ENCODE peak calls at places on chromosomes 6 and 20, in six cellular contexts. C is AG04449, Y is heart left ventricle, Q is suprapubic skin, F is colonic mucosa, R is A673. P is an unnamed sample.

GRCh38 chr20:19205999-19206398 is 6.4 kb upstream of the SLC24A3 start:
- DNase-seq in Y (peak), C (no peak), R (peak), Q (peak), F (peak), P (peak)

GRCh38 chr6:10585232-10585887 is 64.2 kb downstream of the GCNT2 start:
- DNase-seq in Y (peak), C (no peak), R (peak), F (no peak), Q (no peak), P (no peak)

GRCh38 chr20:51128198-51128597 is 105.3 kb upstream of the KCNG1 start:
- DNase-seq in Q (no peak), F (no peak), C (peak), Y (no peak), R (no peak), P (peak)

GRCh38 chr6:89406157-89406556 is 5.9 kb downstream of the RRAGD start:
- DNase-seq in Q (no peak), C (no peak), R (no peak), Y (no peak), F (no peak), P (no peak)

GRCh38 chr6:89750338-89750737 is 69.3 kb downstream of the MDN1 start:
- DNase-seq in R (no peak), Q (no peak), C (no peak), F (no peak), Y (no peak), P (no peak)

GRCh38 chr6:2097464-2097863 is 147.9 kb downstream of the GMDS start:
- DNase-seq in Y (no peak), Q (no peak), C (no peak), R (no peak), F (no peak), P (no peak)

GRCh38 chr6:63573140-63573898 is 1.0 kb downstream of the LOC128125822 start:
- DNase-seq in C (peak), Y (peak), F (peak), R (peak), Q (peak), P (peak)

GRCh38 chr20:45095753-45096371 is 5.1 kb downstream of the KCNS1 start:
- DNase-seq in Q (no peak), F (peak), Y (peak), C (peak), R (peak), P (peak)

GRCh38 chr6:20092071-20092566 is 120.2 kb downstream of the MBOAT1 start:
- DNase-seq in R (peak), Y (no peak), F (no peak), C (peak), Q (no peak), P (peak)

GRCh38 chr6:2792330-2792729 is 27.1 kb downstream of the WRNIP1 start:
- DNase-seq in C (no peak), Y (no peak), R (no peak), F (no peak), Q (no peak), P (peak)

GRCh38 chr6:24307881-24308280 is 50.0 kb downstream of the DCDC2 start:
- DNase-seq in Q (no peak), R (peak), F (no peak), C (no peak), Y (no peak), P (peak)

GRCh38 chr6:115551510-115551909 is 509.2 kb downstream of the FRK start:
- DNase-seq in Q (no peak), C (no peak), Y (no peak), F (no peak), R (peak), P (no peak)

GRCh38 chr6:158715330-158716311 is 65.8 kb downstream of the SYTL3 start:
- DNase-seq in R (no peak), Y (no peak), C (no peak), F (peak), Q (no peak), P (no peak)

GRCh38 chr20:15339264-15339663 is 1001.9 kb upstream of the FLRT3 start:
- DNase-seq in F (no peak), Y (no peak), C (no peak), Q (no peak), R (no peak), P (peak)

GRCh38 chr20:31722388-31723281 is at the start of gene BCL2L1:
- DNase-seq in Q (peak), C (no peak), R (peak), F (peak), Y (peak), P (peak)

GRCh38 chr6:111573892-111574800 is 31.5 kb downstream of the TRAF3IP2 start:
- DNase-seq in R (peak), F (no peak), C (peak), Q (no peak), Y (peak), P (peak)

GRCh38 chr6:2026133-2026532 is 219.3 kb downstream of the GMDS start:
- DNase-seq in Q (no peak), C (no peak), F (no peak), R (peak), Y (no peak), P (no peak)

GRCh38 chr6:90151827-90152449 is 144.7 kb downstream of the BACH2 start:
- DNase-seq in F (no peak), Q (no peak), C (no peak), Y (no peak), R (no peak), P (no peak)

GRCh38 chr6:56491606-56492328 is 150.9 kb downstream of the DST start:
- DNase-seq in Y (peak), R (no peak), F (no peak), C (no peak), Q (no peak), P (peak)

GRCh38 chr6:89564752-89565427 is 73.7 kb downstream of the LYRM2 start:
- DNase-seq in Q (no peak), R (no peak), C (no peak), Y (no peak), F (no peak), P (no peak)

GRCh38 chr6:115976321-115976870 is 84.3 kb downstream of the FRK start:
- DNase-seq in C (no peak), R (no peak), F (no peak), Y (no peak), Q (no peak), P (no peak)

GRCh38 chr20:56506103-56506502 is 18.4 kb upstream of the FAM209A start:
- DNase-seq in Q (no peak), C (no peak), Y (no peak), R (no peak), F (no peak), P (no peak)

GRCh38 chr6:36897629-36898028 is 11.9 kb downstream of the C6orf89 start:
- DNase-seq in F (no peak), C (no peak), R (no peak), Y (no peak), Q (no peak), P (peak)

GRCh38 chr20:14879020-14879697 is 541.7 kb upstream of the FLRT3 start:
- DNase-seq in Q (no peak), R (no peak), C (peak), F (no peak), Y (no peak), P (peak)

GRCh38 chr6:158328952-158329351 is 16.7 kb downstream of the TULP4 start:
- DNase-seq in C (no peak), Q (no peak), Y (no peak), F (peak), R (no peak), P (no peak)

GRCh38 chr6:163409712-163410111 is 4.8 kb upstream of the QKI start:
- DNase-seq in Q (no peak), R (no peak), C (no peak), F (no peak), Y (no peak), P (no peak)

GRCh38 chr6:119096683-119097310 is 18.3 kb upstream of the FAM184A start:
- DNase-seq in Q (peak), F (no peak), C (no peak), R (peak), Y (peak), P (peak)

GRCh38 chr20:12882832-12883506 is 125.8 kb upstream of the SPTLC3 start:
- DNase-seq in R (no peak), C (peak), F (no peak), Q (no peak), Y (no peak), P (peak)

GRCh38 chr6:3231213-3232016 is 4.0 kb upstream of the TUBB2B start:
- DNase-seq in C (no peak), F (peak), Q (no peak), Y (peak), R (peak), P (peak)

GRCh38 chr6:154474636-154475428 is 35.7 kb downstream of the CNKSR3 start:
- DNase-seq in Y (no peak), Q (no peak), R (no peak), C (peak), F (no peak), P (peak)

GRCh38 chr20:17142666-17143065 is 84.2 kb upstream of the PCSK2 start:
- DNase-seq in C (no peak), R (no peak), Q (no peak), Y (no peak), F (no peak), P (no peak)

GRCh38 chr6:6007311-6008113 is 787 bp upstream of the NRN1 start:
- DNase-seq in F (no peak), C (no peak), Y (no peak), Q (no peak), R (peak), P (no peak)

GRCh38 chr6:54084234-54084633 is 27.0 kb upstream of the MLIP start:
- DNase-seq in R (no peak), Q (no peak), Y (no peak), F (no peak), C (no peak), P (no peak)

DNA sequence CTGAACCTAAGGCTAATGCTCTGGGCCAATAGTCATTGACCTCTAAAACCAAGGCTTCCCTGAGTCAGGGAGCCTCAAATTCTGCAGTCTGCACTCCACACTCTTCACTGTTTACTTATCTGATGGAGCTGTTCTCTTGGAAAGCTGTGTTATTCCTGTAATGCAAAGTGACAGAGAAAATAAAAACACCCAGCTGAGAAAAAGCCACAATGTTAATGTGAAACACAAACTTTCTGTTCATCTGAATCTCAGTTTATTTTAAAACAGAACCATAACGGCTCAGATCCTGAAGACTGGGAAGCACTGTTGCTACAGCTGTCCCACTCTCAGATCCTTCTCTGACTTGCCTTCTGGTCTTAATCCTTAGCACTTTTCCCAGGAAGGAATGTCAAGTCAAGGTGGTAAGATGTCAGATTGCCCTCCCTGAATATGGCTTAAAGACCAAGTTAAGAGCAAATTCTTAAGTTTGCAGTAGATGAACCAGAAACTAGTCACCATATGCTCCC is 736.6 kb downstream of the DHX35 start:
- DNase-seq in Y (no peak), R (no peak), F (no peak), C (no peak), Q (no peak), P (no peak)
- TF ChIP-seq CTCF in Y (no peak), R (no peak), F (no peak), C (no peak), Q (no peak), P (no peak)

GRCh38 chr6:33123181-33123580 is 47.4 kb downstream of the HLA-DPB1 start:
- DNase-seq in Q (no peak), R (no peak), F (no peak), C (no peak), Y (no peak), P (no peak)
- H3K4me3 ChIP-seq in Q (no peak), R (no peak), F (no peak), C (no peak), Y (no peak), P (no peak)

GRCh38 chr6:7747433-7747832 is 21.5 kb downstream of the BMP6 start:
- DNase-seq in Y (no peak), F (no peak), C (no peak), Q (no peak), R (no peak), P (no peak)
- TF ChIP-seq CTCF in Y (no peak), F (no peak), C (no peak), Q (no peak), R (no peak), P (no peak)

DNA sequence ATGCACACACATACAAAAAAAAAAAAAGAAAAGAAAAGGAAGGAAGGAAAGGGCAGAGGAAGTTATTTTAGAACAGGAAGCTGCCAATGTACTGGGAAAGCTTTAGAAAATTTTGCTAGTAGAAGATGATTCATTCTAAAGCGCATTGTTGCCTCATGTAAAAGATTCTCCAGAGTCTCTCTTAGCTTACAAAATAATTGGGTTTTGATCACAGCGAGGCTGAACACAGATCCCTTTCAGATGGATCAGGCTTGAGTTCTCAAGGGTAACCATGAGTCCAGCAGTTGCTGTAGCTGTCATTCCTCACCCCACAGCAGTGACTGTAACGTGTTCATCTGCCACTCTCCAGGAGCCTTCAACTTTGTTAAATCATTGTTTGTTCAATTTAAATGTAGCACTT is 81.9 kb downstream of the PHACTR2 start:
- DNase-seq in Q (no peak), F (no peak), Y (no peak), C (no peak), R (peak), P (peak)
- H3K4me3 ChIP-seq in Q (no peak), F (no peak), Y (no peak), C (no peak), R (no peak), P (no peak)

DNA sequence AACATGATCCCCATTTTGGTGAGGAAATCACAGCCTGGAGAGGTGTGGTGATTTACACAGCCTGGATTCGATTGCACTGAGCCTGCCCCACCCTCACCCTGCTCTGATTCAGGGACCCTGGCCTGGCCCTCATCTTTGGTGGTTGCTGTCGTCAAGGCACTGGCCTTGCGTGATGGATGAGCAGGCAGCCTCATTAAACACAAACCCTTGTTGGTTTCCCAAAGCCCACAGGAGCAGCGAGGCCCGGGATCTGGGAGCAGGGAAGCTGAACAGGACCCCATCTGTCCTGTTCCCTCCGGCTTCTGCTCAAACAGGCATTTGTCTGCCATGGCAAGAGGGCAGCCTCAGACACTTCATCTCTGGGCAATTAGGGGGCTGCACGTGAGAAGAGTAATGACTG is 70.9 kb downstream of the CHMP4B start:
- DNase-seq in Y (no peak), Q (no peak), C (no peak), R (no peak), F (no peak), P (no peak)
- TF ChIP-seq CTCF in Y (no peak), Q (no peak), C (no peak), R (no peak), F (no peak), P (no peak)